ENCODE peak calls at places on chromosomes 2 and 18, in six cellular contexts. One of them, this sample, is unnamed.

GRCh38 chr18:78735131-78736014 is 244.2 kb upstream of the SALL3 start:
- DNase-seq in stimulated activated CD4-positive, alpha-beta T cell treated with anti-CD3 and anti-CD28 coated beads, TNF-alpha, amount 100 ng/mL, for 48 hours: no peak
- DNase-seq in choroid plexus epithelial cell: no peak
- DNase-seq in Daoy: no peak
- DNase-seq in NCI-H460: no peak
- DNase-seq in B cell: no peak
- DNase-seq in this sample: no peak

GRCh38 chr2:241445426-241445825 is 63.0 kb downstream of the STK25 start:
- DNase-seq in choroid plexus epithelial cell: peak; percentile 11
- DNase-seq in NCI-H460: no peak
- DNase-seq in Daoy: no peak
- DNase-seq in B cell: no peak
- DNase-seq in stimulated activated CD4-positive, alpha-beta T cell treated with anti-CD3 and anti-CD28 coated beads, TNF-alpha, amount 100 ng/mL, for 48 hours: no peak
- DNase-seq in this sample: no peak

GRCh38 chr2:177568893-177569292 is 176.3 kb downstream of the AGPS start:
- DNase-seq in Daoy: no peak
- DNase-seq in B cell: no peak
- DNase-seq in choroid plexus epithelial cell: no peak
- DNase-seq in stimulated activated CD4-positive, alpha-beta T cell treated with anti-CD3 and anti-CD28 coated beads, TNF-alpha, amount 100 ng/mL, for 48 hours: no peak
- DNase-seq in NCI-H460: no peak
- DNase-seq in this sample: no peak

GRCh38 chr2:10909050-10909995 is 2.4 kb upstream of the KCNF1 start:
- DNase-seq in Daoy: peak; percentile 35
- DNase-seq in choroid plexus epithelial cell: peak; percentile 10
- DNase-seq in B cell: no peak
- DNase-seq in NCI-H460: peak; percentile 30
- DNase-seq in stimulated activated CD4-positive, alpha-beta T cell treated with anti-CD3 and anti-CD28 coated beads, TNF-alpha, amount 100 ng/mL, for 48 hours: no peak
- DNase-seq in this sample: no peak

GRCh38 chr18:58692420-58693185 is 21.3 kb downstream of the MALT1 start:
- DNase-seq in choroid plexus epithelial cell: no peak
- DNase-seq in stimulated activated CD4-positive, alpha-beta T cell treated with anti-CD3 and anti-CD28 coated beads, TNF-alpha, amount 100 ng/mL, for 48 hours: no peak
- DNase-seq in Daoy: no peak
- DNase-seq in NCI-H460: no peak
- DNase-seq in B cell: no peak
- DNase-seq in this sample: no peak

GRCh38 chr18:2337552-2338141 is 233.7 kb downstream of the METTL4 start:
- DNase-seq in B cell: peak; percentile 59
- DNase-seq in Daoy: peak; percentile 26
- DNase-seq in choroid plexus epithelial cell: peak; percentile 53
- DNase-seq in NCI-H460: peak; percentile 2
- DNase-seq in stimulated activated CD4-positive, alpha-beta T cell treated with anti-CD3 and anti-CD28 coated beads, TNF-alpha, amount 100 ng/mL, for 48 hours: peak; percentile 6
- DNase-seq in this sample: no peak

GRCh38 chr2:83022631-83023210 is 1436.4 kb downstream of the SUCLG1 start:
- DNase-seq in Daoy: no peak
- DNase-seq in NCI-H460: no peak
- DNase-seq in choroid plexus epithelial cell: peak; percentile 45
- DNase-seq in B cell: no peak
- DNase-seq in stimulated activated CD4-positive, alpha-beta T cell treated with anti-CD3 and anti-CD28 coated beads, TNF-alpha, amount 100 ng/mL, for 48 hours: no peak
- DNase-seq in this sample: no peak

GRCh38 chr2:160651416-160652200 is 158.0 kb upstream of the RBMS1 start:
- DNase-seq in NCI-H460: no peak
- DNase-seq in B cell: no peak
- DNase-seq in stimulated activated CD4-positive, alpha-beta T cell treated with anti-CD3 and anti-CD28 coated beads, TNF-alpha, amount 100 ng/mL, for 48 hours: no peak
- DNase-seq in choroid plexus epithelial cell: peak; percentile 55
- DNase-seq in Daoy: no peak
- DNase-seq in this sample: no peak

GRCh38 chr2:8312861-8313768 is 368.7 kb upstream of the ID2 start:
- DNase-seq in stimulated activated CD4-positive, alpha-beta T cell treated with anti-CD3 and anti-CD28 coated beads, TNF-alpha, amount 100 ng/mL, for 48 hours: no peak
- DNase-seq in B cell: no peak
- DNase-seq in Daoy: peak; percentile 28
- DNase-seq in NCI-H460: peak; percentile 30
- DNase-seq in choroid plexus epithelial cell: no peak
- DNase-seq in this sample: no peak

GRCh38 chr2:174593574-174594203 is 3.9 kb downstream of the WIPF1 start:
- DNase-seq in choroid plexus epithelial cell: peak; percentile 91
- DNase-seq in Daoy: peak; percentile 65
- DNase-seq in B cell: peak; percentile 78
- DNase-seq in stimulated activated CD4-positive, alpha-beta T cell treated with anti-CD3 and anti-CD28 coated beads, TNF-alpha, amount 100 ng/mL, for 48 hours: no peak
- DNase-seq in NCI-H460: no peak
- DNase-seq in this sample: no peak

GRCh38 chr2:218993345-218994315 is at the start of gene CRYBA2:
- DNase-seq in choroid plexus epithelial cell: peak; percentile 6
- DNase-seq in NCI-H460: no peak
- DNase-seq in stimulated activated CD4-positive, alpha-beta T cell treated with anti-CD3 and anti-CD28 coated beads, TNF-alpha, amount 100 ng/mL, for 48 hours: no peak
- DNase-seq in Daoy: peak; percentile 69
- DNase-seq in B cell: no peak
- DNase-seq in this sample: no peak

GRCh38 chr2:109607766-109608165 is 6.0 kb downstream of the SEPTIN10 start:
- DNase-seq in Daoy: no peak
- DNase-seq in B cell: no peak
- DNase-seq in NCI-H460: no peak
- DNase-seq in choroid plexus epithelial cell: peak; percentile 44
- DNase-seq in stimulated activated CD4-positive, alpha-beta T cell treated with anti-CD3 and anti-CD28 coated beads, TNF-alpha, amount 100 ng/mL, for 48 hours: no peak
- DNase-seq in this sample: no peak

GRCh38 chr2:105617631-105618350 is 126.9 kb upstream of the NCK2 start:
- DNase-seq in choroid plexus epithelial cell: no peak
- DNase-seq in B cell: no peak
- DNase-seq in Daoy: peak; percentile 69
- DNase-seq in stimulated activated CD4-positive, alpha-beta T cell treated with anti-CD3 and anti-CD28 coated beads, TNF-alpha, amount 100 ng/mL, for 48 hours: no peak
- DNase-seq in NCI-H460: no peak
- DNase-seq in this sample: no peak

GRCh38 chr18:67766930-67767329 is 250.4 kb upstream of the DSEL start:
- DNase-seq in stimulated activated CD4-positive, alpha-beta T cell treated with anti-CD3 and anti-CD28 coated beads, TNF-alpha, amount 100 ng/mL, for 48 hours: no peak
- DNase-seq in B cell: no peak
- DNase-seq in NCI-H460: peak; percentile 56
- DNase-seq in Daoy: no peak
- DNase-seq in choroid plexus epithelial cell: peak; percentile 94
- DNase-seq in this sample: no peak

GRCh38 chr2:218261424-218262273 is 834 bp downstream of the GPBAR1 start:
- DNase-seq in NCI-H460: no peak
- DNase-seq in choroid plexus epithelial cell: no peak
- DNase-seq in stimulated activated CD4-positive, alpha-beta T cell treated with anti-CD3 and anti-CD28 coated beads, TNF-alpha, amount 100 ng/mL, for 48 hours: no peak
- DNase-seq in B cell: no peak
- DNase-seq in Daoy: no peak
- DNase-seq in this sample: no peak

GRCh38 chr2:218166791-218167190 is at the start of gene CXCR1:
- DNase-seq in NCI-H460: no peak
- DNase-seq in Daoy: no peak
- DNase-seq in stimulated activated CD4-positive, alpha-beta T cell treated with anti-CD3 and anti-CD28 coated beads, TNF-alpha, amount 100 ng/mL, for 48 hours: no peak
- DNase-seq in B cell: no peak
- DNase-seq in choroid plexus epithelial cell: no peak
- DNase-seq in this sample: no peak

GRCh38 chr18:22657619-22658018 is 239.9 kb upstream of the CTAGE1 start:
- DNase-seq in Daoy: no peak
- DNase-seq in NCI-H460: no peak
- DNase-seq in B cell: no peak
- DNase-seq in stimulated activated CD4-positive, alpha-beta T cell treated with anti-CD3 and anti-CD28 coated beads, TNF-alpha, amount 100 ng/mL, for 48 hours: no peak
- DNase-seq in choroid plexus epithelial cell: no peak
- DNase-seq in this sample: no peak

GRCh38 chr2:26077291-26077690 is 43.4 kb downstream of the RAB10 start:
- DNase-seq in choroid plexus epithelial cell: no peak
- DNase-seq in stimulated activated CD4-positive, alpha-beta T cell treated with anti-CD3 and anti-CD28 coated beads, TNF-alpha, amount 100 ng/mL, for 48 hours: no peak
- DNase-seq in B cell: no peak
- DNase-seq in Daoy: no peak
- DNase-seq in NCI-H460: no peak
- DNase-seq in this sample: no peak

GRCh38 chr2:46952171-46952570 is 36.6 kb upstream of the MCFD2 start:
- DNase-seq in stimulated activated CD4-positive, alpha-beta T cell treated with anti-CD3 and anti-CD28 coated beads, TNF-alpha, amount 100 ng/mL, for 48 hours: no peak
- DNase-seq in choroid plexus epithelial cell: no peak
- DNase-seq in Daoy: no peak
- DNase-seq in NCI-H460: no peak
- DNase-seq in B cell: no peak
- DNase-seq in this sample: no peak

GRCh38 chr2:235493402-235493774 is 455 bp upstream of the AGAP1 start:
- DNase-seq in stimulated activated CD4-positive, alpha-beta T cell treated with anti-CD3 and anti-CD28 coated beads, TNF-alpha, amount 100 ng/mL, for 48 hours: no peak
- DNase-seq in NCI-H460: no peak
- DNase-seq in Daoy: no peak
- DNase-seq in choroid plexus epithelial cell: peak; percentile 59
- DNase-seq in B cell: no peak
- DNase-seq in this sample: no peak

GRCh38 chr2:177245010-177245422 is 19.5 kb downstream of the NFE2L2 start:
- DNase-seq in B cell: no peak
- DNase-seq in Daoy: peak; percentile 85
- DNase-seq in stimulated activated CD4-positive, alpha-beta T cell treated with anti-CD3 and anti-CD28 coated beads, TNF-alpha, amount 100 ng/mL, for 48 hours: no peak
- DNase-seq in NCI-H460: no peak
- DNase-seq in choroid plexus epithelial cell: peak; percentile 63
- DNase-seq in this sample: no peak

GRCh38 chr2:128736689-128737545 is 418.2 kb upstream of the HS6ST1 start:
- DNase-seq in stimulated activated CD4-positive, alpha-beta T cell treated with anti-CD3 and anti-CD28 coated beads, TNF-alpha, amount 100 ng/mL, for 48 hours: peak; percentile 34
- DNase-seq in Daoy: peak; percentile 68
- DNase-seq in B cell: peak; percentile 51
- DNase-seq in choroid plexus epithelial cell: peak; percentile 92
- DNase-seq in NCI-H460: peak; percentile 37
- DNase-seq in this sample: peak; percentile 72

GRCh38 chr2:120906914-120907313 is 171.2 kb downstream of the GLI2 start:
- DNase-seq in NCI-H460: no peak
- DNase-seq in choroid plexus epithelial cell: no peak
- DNase-seq in B cell: no peak
- DNase-seq in Daoy: no peak
- DNase-seq in stimulated activated CD4-positive, alpha-beta T cell treated with anti-CD3 and anti-CD28 coated beads, TNF-alpha, amount 100 ng/mL, for 48 hours: no peak
- DNase-seq in this sample: no peak

GRCh38 chr2:181680937-181681811 is 857 bp upstream of the NEUROD1 start:
- DNase-seq in B cell: no peak
- DNase-seq in Daoy: no peak
- DNase-seq in choroid plexus epithelial cell: no peak
- DNase-seq in NCI-H460: no peak
- DNase-seq in stimulated activated CD4-positive, alpha-beta T cell treated with anti-CD3 and anti-CD28 coated beads, TNF-alpha, amount 100 ng/mL, for 48 hours: no peak
- DNase-seq in this sample: no peak

GRCh38 chr2:133732982-133733670 is 164.9 kb upstream of the NCKAP5 start:
- DNase-seq in Daoy: no peak
- DNase-seq in stimulated activated CD4-positive, alpha-beta T cell treated with anti-CD3 and anti-CD28 coated beads, TNF-alpha, amount 100 ng/mL, for 48 hours: no peak
- DNase-seq in choroid plexus epithelial cell: no peak
- DNase-seq in NCI-H460: no peak
- DNase-seq in B cell: no peak
- DNase-seq in this sample: no peak

GRCh38 chr18:58253871-58254270 is 209.8 kb downstream of the NEDD4L start:
- DNase-seq in choroid plexus epithelial cell: no peak
- DNase-seq in stimulated activated CD4-positive, alpha-beta T cell treated with anti-CD3 and anti-CD28 coated beads, TNF-alpha, amount 100 ng/mL, for 48 hours: no peak
- DNase-seq in Daoy: no peak
- DNase-seq in B cell: no peak
- DNase-seq in NCI-H460: no peak
- DNase-seq in this sample: no peak

GRCh38 chr18:54444309-54444914 is 86.7 kb downstream of the C18orf54 start:
- DNase-seq in choroid plexus epithelial cell: peak; percentile 84
- DNase-seq in stimulated activated CD4-positive, alpha-beta T cell treated with anti-CD3 and anti-CD28 coated beads, TNF-alpha, amount 100 ng/mL, for 48 hours: no peak
- DNase-seq in Daoy: peak; percentile 29
- DNase-seq in B cell: no peak
- DNase-seq in NCI-H460: peak; percentile 56
- DNase-seq in this sample: peak; percentile 10

GRCh38 chr2:237886702-237887481 is 27.5 kb downstream of the RAMP1 start:
- DNase-seq in NCI-H460: no peak
- DNase-seq in stimulated activated CD4-positive, alpha-beta T cell treated with anti-CD3 and anti-CD28 coated beads, TNF-alpha, amount 100 ng/mL, for 48 hours: no peak
- DNase-seq in Daoy: no peak
- DNase-seq in choroid plexus epithelial cell: no peak
- DNase-seq in B cell: no peak
- DNase-seq in this sample: no peak

GRCh38 chr2:201490291-201490690 is 38.8 kb downstream of the STRADB start:
- DNase-seq in NCI-H460: no peak
- DNase-seq in stimulated activated CD4-positive, alpha-beta T cell treated with anti-CD3 and anti-CD28 coated beads, TNF-alpha, amount 100 ng/mL, for 48 hours: no peak
- DNase-seq in B cell: no peak
- DNase-seq in Daoy: no peak
- DNase-seq in choroid plexus epithelial cell: no peak
- DNase-seq in this sample: no peak

GRCh38 chr2:55112229-55113016 is 62.2 kb upstream of the RTN4 start:
- DNase-seq in stimulated activated CD4-positive, alpha-beta T cell treated with anti-CD3 and anti-CD28 coated beads, TNF-alpha, amount 100 ng/mL, for 48 hours: no peak
- DNase-seq in Daoy: peak; percentile 46
- DNase-seq in NCI-H460: no peak
- DNase-seq in B cell: no peak
- DNase-seq in choroid plexus epithelial cell: peak; percentile 91
- DNase-seq in this sample: peak; percentile 47

GRCh38 chr2:30807249-30807648 is at the start of gene CAPN13:
- DNase-seq in NCI-H460: no peak
- DNase-seq in Daoy: no peak
- DNase-seq in B cell: no peak
- DNase-seq in stimulated activated CD4-positive, alpha-beta T cell treated with anti-CD3 and anti-CD28 coated beads, TNF-alpha, amount 100 ng/mL, for 48 hours: no peak
- DNase-seq in choroid plexus epithelial cell: no peak
- DNase-seq in this sample: no peak

GRCh38 chr2:19033240-19033639 is 325.2 kb downstream of the OSR1 start:
- DNase-seq in choroid plexus epithelial cell: peak; percentile 38
- DNase-seq in NCI-H460: no peak
- DNase-seq in Daoy: no peak
- DNase-seq in B cell: no peak
- DNase-seq in stimulated activated CD4-positive, alpha-beta T cell treated with anti-CD3 and anti-CD28 coated beads, TNF-alpha, amount 100 ng/mL, for 48 hours: no peak
- DNase-seq in this sample: no peak

GRCh38 chr2:170747921-170748320 is 22.3 kb upstream of the ERICH2 start:
- DNase-seq in B cell: no peak
- DNase-seq in choroid plexus epithelial cell: peak; percentile 54
- DNase-seq in NCI-H460: no peak
- DNase-seq in Daoy: peak; percentile 63
- DNase-seq in stimulated activated CD4-positive, alpha-beta T cell treated with anti-CD3 and anti-CD28 coated beads, TNF-alpha, amount 100 ng/mL, for 48 hours: no peak
- DNase-seq in this sample: no peak

GRCh38 chr18:13548944-13549878 is 177.1 kb downstream of the FAM210A start:
- DNase-seq in stimulated activated CD4-positive, alpha-beta T cell treated with anti-CD3 and anti-CD28 coated beads, TNF-alpha, amount 100 ng/mL, for 48 hours: no peak
- DNase-seq in Daoy: no peak
- DNase-seq in NCI-H460: no peak
- DNase-seq in choroid plexus epithelial cell: no peak
- DNase-seq in B cell: no peak
- DNase-seq in this sample: no peak

GRCh38 chr2:217669831-217670230 is 333.0 kb downstream of the TNS1 start:
- DNase-seq in stimulated activated CD4-positive, alpha-beta T cell treated with anti-CD3 and anti-CD28 coated beads, TNF-alpha, amount 100 ng/mL, for 48 hours: no peak
- DNase-seq in choroid plexus epithelial cell: no peak
- DNase-seq in NCI-H460: no peak
- DNase-seq in B cell: no peak
- DNase-seq in Daoy: no peak
- DNase-seq in this sample: no peak

GRCh38 chr2:65530547-65531320 is 98.3 kb upstream of the SPRED2 start:
- DNase-seq in stimulated activated CD4-positive, alpha-beta T cell treated with anti-CD3 and anti-CD28 coated beads, TNF-alpha, amount 100 ng/mL, for 48 hours: no peak
- DNase-seq in B cell: no peak
- DNase-seq in NCI-H460: no peak
- DNase-seq in Daoy: peak; percentile 12
- DNase-seq in choroid plexus epithelial cell: peak; percentile 15
- DNase-seq in this sample: no peak

GRCh38 chr18:74290831-74291770 is 662 bp downstream of the CYB5A start:
- DNase-seq in B cell: no peak
- DNase-seq in stimulated activated CD4-positive, alpha-beta T cell treated with anti-CD3 and anti-CD28 coated beads, TNF-alpha, amount 100 ng/mL, for 48 hours: no peak
- DNase-seq in NCI-H460: no peak
- DNase-seq in choroid plexus epithelial cell: no peak
- DNase-seq in Daoy: no peak
- DNase-seq in this sample: no peak